ENCODE peak calls at places on chromosome 9, in six cellular contexts. Y, K, S, C, R and N are unnamed samples.
A peak's percentile ranks its signal among the peaks of the same experiment; 100 is the strongest.

GRCh38 chr9:133713960-133714495 is 24.1 kb downstream of the SARDH start:
- DNase-seq in C (no peak), S (no peak), K (no peak), R (no peak), Y (no peak), N (no peak)

GRCh38 chr9:90970603-90971002 is 169.0 kb downstream of the SYK start:
- DNase-seq in C (no peak), S (no peak), Y (peak; percentile 49), K (no peak), R (peak; percentile 31), N (peak; percentile 65)

GRCh38 chr9:19028835-19029451 is 4.1 kb downstream of the SAXO1 start:
- DNase-seq in R (peak; percentile 80), K (peak; percentile 52), Y (peak; percentile 75), S (peak; percentile 81), C (peak; percentile 56), N (peak; percentile 33)

GRCh38 chr9:21385131-21385665 is at the start of gene IFNA2:
- DNase-seq in Y (no peak), K (no peak), R (no peak), C (no peak), S (no peak), N (no peak)

GRCh38 chr9:77440057-77440456 is 208.1 kb downstream of the GNA14 start:
- DNase-seq in S (no peak), Y (peak; percentile 47), K (no peak), C (no peak), R (peak; percentile 64), N (peak; percentile 51)

GRCh38 chr9:84711936-84712335 is 42.4 kb downstream of the NTRK2 start:
- DNase-seq in S (no peak), Y (no peak), C (no peak), K (no peak), R (peak; percentile 18), N (peak; percentile 71)

GRCh38 chr9:88923653-88924284 is 67.5 kb upstream of the S1PR3 start:
- DNase-seq in S (no peak), Y (no peak), R (no peak), K (no peak), C (no peak), N (no peak)

GRCh38 chr9:91817106-91817492 is 132.9 kb downstream of the ROR2 start:
- DNase-seq in R (no peak), C (no peak), Y (no peak), K (no peak), S (no peak), N (no peak)

GRCh38 chr9:76943071-76943470 is 37.2 kb upstream of the PRUNE2 start:
- DNase-seq in S (peak; percentile 41), Y (no peak), K (no peak), R (no peak), C (no peak), N (no peak)

GRCh38 chr9:105064248-105065118 is 136.5 kb upstream of the ABCA1 start:
- DNase-seq in C (no peak), K (peak; percentile 29), R (peak; percentile 96), Y (peak; percentile 97), S (peak; percentile 95), N (peak; percentile 97)

GRCh38 chr9:78121488-78121887 is 89.9 kb upstream of the GNAQ start:
- DNase-seq in K (peak; percentile 36), C (peak; percentile 39), Y (peak; percentile 58), R (peak; percentile 63), S (peak; percentile 66), N (no peak)

GRCh38 chr9:103761466-103761865 is 332.6 kb upstream of the SMC2 start:
- DNase-seq in Y (no peak), K (no peak), R (no peak), S (no peak), C (no peak), N (no peak)

GRCh38 chr9:92636627-92637026 is 33.3 kb downstream of the IPPK start:
- DNase-seq in Y (no peak), S (no peak), C (no peak), K (no peak), R (no peak), N (no peak)

GRCh38 chr9:135906291-135907005 is 898 bp downstream of the CAMSAP1 start:
- DNase-seq in S (peak; percentile 52), R (peak; percentile 71), C (peak; percentile 51), K (peak; percentile 19), Y (peak; percentile 62), N (peak; percentile 45)

GRCh38 chr9:133119461-133120342 is 1.3 kb downstream of the RALGDS start:
- DNase-seq in R (peak; percentile 59), C (no peak), K (no peak), Y (peak; percentile 4), S (peak; percentile 59), N (no peak)

GRCh38 chr9:91182429-91182828 is 179.3 kb downstream of the AUH start:
- DNase-seq in S (peak; percentile 62), K (no peak), Y (no peak), C (no peak), R (no peak), N (no peak)

GRCh38 chr9:31136524-31136923 is 1247.9 kb upstream of the ACO1 start:
- DNase-seq in Y (no peak), C (no peak), R (no peak), S (no peak), K (no peak), N (peak; percentile 10)

GRCh38 chr9:129939426-129939825 is 103.6 kb downstream of the FNBP1 start:
- DNase-seq in S (no peak), C (no peak), K (no peak), Y (no peak), R (no peak), N (peak; percentile 14)

GRCh38 chr9:68949271-68950000 is 64.5 kb downstream of the PRKACG start:
- DNase-seq in C (no peak), S (no peak), R (no peak), Y (no peak), K (peak; percentile 76), N (no peak)

GRCh38 chr9:107712390-107712789 is 222.8 kb upstream of the KLF4 start:
- DNase-seq in C (peak; percentile 12), R (peak; percentile 70), Y (peak; percentile 76), S (peak; percentile 31), K (no peak), N (peak; percentile 88)

GRCh38 chr9:2859776-2860379 is 16.0 kb upstream of the PUM3 start:
- DNase-seq in S (peak; percentile 81), R (peak; percentile 76), Y (peak; percentile 57), K (peak; percentile 54), C (peak; percentile 11), N (peak; percentile 38)

DNA sequence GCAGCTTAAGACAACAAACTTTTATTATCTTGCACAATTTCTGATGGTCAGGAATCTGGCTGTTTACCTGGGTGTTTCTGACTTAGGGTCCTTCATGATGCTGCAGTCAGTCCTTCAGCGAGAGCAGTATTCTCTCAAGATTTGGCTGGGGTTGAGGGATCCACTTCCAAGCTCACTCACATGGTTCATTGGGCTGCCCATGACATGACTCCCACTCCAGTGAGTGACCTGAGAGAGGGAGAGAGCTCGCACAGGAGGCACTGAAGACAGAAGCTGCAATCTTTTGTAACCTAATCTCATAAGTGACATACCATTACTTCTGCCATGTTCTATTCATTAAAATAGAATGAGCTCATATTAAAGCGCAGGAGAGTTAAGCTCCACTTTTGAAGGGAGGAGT is 212.6 kb downstream of the SPATA31D1 start:
- DNase-seq in C (no peak), S (no peak), R (no peak), K (no peak), Y (no peak), N (no peak)
- H3K27ac ChIP-seq in C (no peak overlapping the region), S (no peak overlapping the region), R (no peak overlapping the region), K (no peak overlapping the region), Y (no peak overlapping the region), N (no peak overlapping the region)

DNA sequence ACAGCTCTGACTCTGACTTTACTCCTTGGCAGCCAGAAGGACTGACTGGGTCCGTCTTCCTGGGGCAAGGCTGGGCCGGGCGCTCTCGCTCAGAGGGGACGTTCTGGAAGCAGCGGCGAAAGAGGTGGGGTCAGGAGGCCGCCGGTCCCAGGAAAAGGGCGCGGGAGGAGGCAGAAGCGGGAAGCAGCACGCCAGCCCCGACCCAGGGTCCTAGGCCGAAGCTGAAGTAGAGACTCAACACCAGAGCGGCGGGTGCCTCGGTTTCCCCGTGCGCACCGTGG is 1.5 kb downstream of the SHB start:
- DNase-seq in Y (no peak), R (peak; percentile 61), S (no peak), C (no peak), K (no peak), N (no peak)
- H2AFZ ChIP-seq in Y (peak overlapping the region; percentile 44), R (peak overlapping the region; percentile 72), S (no peak overlapping the region), C (peak overlapping the region; percentile 59), K (no peak overlapping the region), N (no peak overlapping the region)

DNA sequence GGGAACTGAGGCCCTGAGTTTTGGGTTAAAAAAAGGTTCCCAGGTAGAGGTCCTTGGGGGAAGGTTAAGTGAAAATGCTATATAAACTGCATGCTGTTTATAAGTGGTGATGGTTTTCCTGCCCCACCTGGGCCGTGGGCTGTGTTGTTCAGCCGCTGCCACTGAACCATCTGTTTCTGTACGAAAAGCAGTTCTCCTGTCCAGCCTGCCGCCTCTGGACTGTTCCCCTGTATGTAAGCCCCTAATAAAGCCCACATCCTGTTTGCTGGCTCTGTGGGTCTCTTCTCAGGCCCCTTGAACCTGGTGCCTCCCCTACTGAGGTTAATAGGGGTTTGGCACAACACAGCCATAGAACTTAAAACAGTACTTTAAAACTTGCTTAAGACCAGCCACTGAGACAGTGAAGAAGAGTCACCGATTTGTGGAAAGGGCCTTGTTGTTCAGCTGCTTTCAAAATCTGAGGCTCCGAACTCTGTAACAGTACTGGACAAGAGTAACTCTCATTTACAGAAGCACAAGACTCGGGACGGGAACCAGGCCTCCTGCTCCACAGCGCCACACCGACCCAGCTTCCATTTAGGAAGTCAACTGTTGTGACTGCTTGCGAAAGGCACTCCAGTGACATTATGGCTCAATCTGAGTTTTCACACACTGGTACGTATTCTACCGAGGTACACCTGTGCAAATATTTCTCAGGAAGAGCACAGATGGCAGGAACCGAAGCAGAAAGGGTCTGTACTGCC is 192.5 kb downstream of the CDK5RAP2 start:
- DNase-seq in Y (no peak), K (no peak), S (no peak), C (no peak), R (no peak), N (no peak)
- H3K27ac ChIP-seq in Y (no peak overlapping the region), K (no peak overlapping the region), S (peak overlapping the region; percentile 35), C (no peak overlapping the region), R (no peak overlapping the region), N (no peak overlapping the region)

GRCh38 chr9:95771556-95772280 is 103.8 kb upstream of the ERCC6L2 start:
- DNase-seq in Y (peak; percentile 39), R (peak; percentile 33), S (peak; percentile 60), C (no peak), K (no peak), N (peak; percentile 45)
- H2AFZ ChIP-seq in Y (peak overlapping the region; percentile 77), R (no peak overlapping the region), S (no peak overlapping the region), C (no peak overlapping the region), K (no peak overlapping the region), N (no peak overlapping the region)